ENCODE peak calls at places on chromosomes 16 and 17, in seven cellular contexts. One of them, this sample, is unnamed.

GRCh38 chr16:85401370-85401916 is 211.7 kb upstream of the GSE1 start:
- DNase-seq in stimulated activated naive CD8-positive, alpha-beta T cell treated with anti-CD3 and anti-CD28 coated beads, Interleukin-15, Interleukin-2, amounts not matched to agents 100 U/mL and 50 U/mL, for 24 hours: no peak
- DNase-seq in COR-L47: no peak
- DNase-seq in T-cell: no peak
- DNase-seq in effector memory CD4-positive, alpha-beta T cell: no peak
- DNase-seq in activated CD4-positive, CD25-positive, alpha-beta regulatory T cell treated with anti-CD3 and anti-CD28 coated beads, Interleukin-2, amount 50 U/mL, for 16 hours: no peak
- DNase-seq in fibroblast of the aortic adventitia: no peak
- DNase-seq in this sample: no peak

GRCh38 chr16:81140930-81141780 is 45.0 kb upstream of the GCSH start:
- DNase-seq in stimulated activated naive CD8-positive, alpha-beta T cell treated with anti-CD3 and anti-CD28 coated beads, Interleukin-15, Interleukin-2, amounts not matched to agents 100 U/mL and 50 U/mL, for 24 hours: peak; percentile 29
- DNase-seq in COR-L47: no peak
- DNase-seq in T-cell: no peak
- DNase-seq in effector memory CD4-positive, alpha-beta T cell: no peak
- DNase-seq in activated CD4-positive, CD25-positive, alpha-beta regulatory T cell treated with anti-CD3 and anti-CD28 coated beads, Interleukin-2, amount 50 U/mL, for 16 hours: no peak
- DNase-seq in fibroblast of the aortic adventitia: no peak
- DNase-seq in this sample: no peak

GRCh38 chr17:27512511-27513346 is 56.5 kb downstream of the KSR1 start:
- DNase-seq in stimulated activated naive CD8-positive, alpha-beta T cell treated with anti-CD3 and anti-CD28 coated beads, Interleukin-15, Interleukin-2, amounts not matched to agents 100 U/mL and 50 U/mL, for 24 hours: no peak
- DNase-seq in COR-L47: no peak
- DNase-seq in T-cell: no peak
- DNase-seq in effector memory CD4-positive, alpha-beta T cell: no peak
- DNase-seq in activated CD4-positive, CD25-positive, alpha-beta regulatory T cell treated with anti-CD3 and anti-CD28 coated beads, Interleukin-2, amount 50 U/mL, for 16 hours: no peak
- DNase-seq in fibroblast of the aortic adventitia: no peak
- DNase-seq in this sample: no peak

GRCh38 chr17:41895617-41896016 is 23.1 kb downstream of the ACLY start:
- DNase-seq in stimulated activated naive CD8-positive, alpha-beta T cell treated with anti-CD3 and anti-CD28 coated beads, Interleukin-15, Interleukin-2, amounts not matched to agents 100 U/mL and 50 U/mL, for 24 hours: no peak
- DNase-seq in COR-L47: no peak
- DNase-seq in T-cell: no peak
- DNase-seq in effector memory CD4-positive, alpha-beta T cell: no peak
- DNase-seq in activated CD4-positive, CD25-positive, alpha-beta regulatory T cell treated with anti-CD3 and anti-CD28 coated beads, Interleukin-2, amount 50 U/mL, for 16 hours: no peak
- DNase-seq in fibroblast of the aortic adventitia: peak; percentile 88
- DNase-seq in this sample: no peak

GRCh38 chr17:66540131-66540781 is 237.8 kb downstream of the PRKCA start:
- DNase-seq in stimulated activated naive CD8-positive, alpha-beta T cell treated with anti-CD3 and anti-CD28 coated beads, Interleukin-15, Interleukin-2, amounts not matched to agents 100 U/mL and 50 U/mL, for 24 hours: peak; percentile 20
- DNase-seq in COR-L47: no peak
- DNase-seq in T-cell: no peak
- DNase-seq in effector memory CD4-positive, alpha-beta T cell: no peak
- DNase-seq in activated CD4-positive, CD25-positive, alpha-beta regulatory T cell treated with anti-CD3 and anti-CD28 coated beads, Interleukin-2, amount 50 U/mL, for 16 hours: no peak
- DNase-seq in fibroblast of the aortic adventitia: peak; percentile 74
- DNase-seq in this sample: no peak

GRCh38 chr16:1458977-1459341 is 14.6 kb upstream of the CCDC154 start:
- DNase-seq in stimulated activated naive CD8-positive, alpha-beta T cell treated with anti-CD3 and anti-CD28 coated beads, Interleukin-15, Interleukin-2, amounts not matched to agents 100 U/mL and 50 U/mL, for 24 hours: no peak
- DNase-seq in COR-L47: no peak
- DNase-seq in T-cell: no peak
- DNase-seq in effector memory CD4-positive, alpha-beta T cell: no peak
- DNase-seq in activated CD4-positive, CD25-positive, alpha-beta regulatory T cell treated with anti-CD3 and anti-CD28 coated beads, Interleukin-2, amount 50 U/mL, for 16 hours: no peak
- DNase-seq in fibroblast of the aortic adventitia: no peak
- DNase-seq in this sample: no peak

GRCh38 chr17:27660436-27660835 is 29.4 kb downstream of the LGALS9 start:
- DNase-seq in stimulated activated naive CD8-positive, alpha-beta T cell treated with anti-CD3 and anti-CD28 coated beads, Interleukin-15, Interleukin-2, amounts not matched to agents 100 U/mL and 50 U/mL, for 24 hours: no peak
- DNase-seq in COR-L47: no peak
- DNase-seq in T-cell: no peak
- DNase-seq in effector memory CD4-positive, alpha-beta T cell: no peak
- DNase-seq in activated CD4-positive, CD25-positive, alpha-beta regulatory T cell treated with anti-CD3 and anti-CD28 coated beads, Interleukin-2, amount 50 U/mL, for 16 hours: no peak
- DNase-seq in fibroblast of the aortic adventitia: no peak
- DNase-seq in this sample: no peak

GRCh38 chr17:4072487-4073157 is 70.2 kb downstream of the ZZEF1 start:
- DNase-seq in stimulated activated naive CD8-positive, alpha-beta T cell treated with anti-CD3 and anti-CD28 coated beads, Interleukin-15, Interleukin-2, amounts not matched to agents 100 U/mL and 50 U/mL, for 24 hours: no peak
- DNase-seq in COR-L47: no peak
- DNase-seq in T-cell: no peak
- DNase-seq in effector memory CD4-positive, alpha-beta T cell: no peak
- DNase-seq in activated CD4-positive, CD25-positive, alpha-beta regulatory T cell treated with anti-CD3 and anti-CD28 coated beads, Interleukin-2, amount 50 U/mL, for 16 hours: no peak
- DNase-seq in fibroblast of the aortic adventitia: peak; percentile 43
- DNase-seq in this sample: no peak

GRCh38 chr17:59853168-59853918 is 39.4 kb downstream of the TUBD1 start:
- DNase-seq in stimulated activated naive CD8-positive, alpha-beta T cell treated with anti-CD3 and anti-CD28 coated beads, Interleukin-15, Interleukin-2, amounts not matched to agents 100 U/mL and 50 U/mL, for 24 hours: peak; percentile 46
- DNase-seq in COR-L47: peak; percentile 73
- DNase-seq in T-cell: peak; percentile 54
- DNase-seq in effector memory CD4-positive, alpha-beta T cell: peak; percentile 49
- DNase-seq in activated CD4-positive, CD25-positive, alpha-beta regulatory T cell treated with anti-CD3 and anti-CD28 coated beads, Interleukin-2, amount 50 U/mL, for 16 hours: peak; percentile 50
- DNase-seq in fibroblast of the aortic adventitia: peak; percentile 80
- DNase-seq in this sample: peak; percentile 12

This sample was measured in NCI-H345.